ENCODE peak calls at places on chromosomes 13 and 19, in four cellular contexts. One of them, this sample, is unnamed.

GRCh38 chr19:45637890-45638667 is 1.1 kb downstream of the EML2 start:
- DNase-seq in Peyer's patch: no peak
- DNase-seq in B cell: no peak
- DNase-seq in MCF 10A: peak; percentile 73
- DNase-seq in this sample: no peak

GRCh38 chr13:26498524-26499208 is 58.8 kb upstream of the WASF3 start:
- DNase-seq in Peyer's patch: no peak
- DNase-seq in MCF 10A: no peak
- DNase-seq in B cell: no peak
- DNase-seq in this sample: no peak

GRCh38 chr13:99463998-99464397 is 37.3 kb upstream of the TM9SF2 start:
- DNase-seq in Peyer's patch: no peak
- DNase-seq in B cell: no peak
- DNase-seq in MCF 10A: no peak
- DNase-seq in this sample: no peak

GRCh38 chr19:29831041-29831548 is 19.3 kb downstream of the CCNE1 start:
- DNase-seq in Peyer's patch: no peak
- DNase-seq in MCF 10A: peak; percentile 22
- DNase-seq in B cell: no peak
- DNase-seq in this sample: no peak

GRCh38 chr13:27110056-27110746 is 61.4 kb downstream of the USP12 start:
- DNase-seq in Peyer's patch: no peak
- DNase-seq in MCF 10A: no peak
- DNase-seq in B cell: no peak
- DNase-seq in this sample: no peak

GRCh38 chr13:75307370-75307984 is 174.5 kb downstream of the TBC1D4 start:
- DNase-seq in B cell: no peak
- DNase-seq in Peyer's patch: no peak
- DNase-seq in MCF 10A: no peak
- DNase-seq in this sample: no peak

GRCh38 chr13:23637813-23638212 is 67.6 kb downstream of the TNFRSF19 start:
- DNase-seq in B cell: no peak
- DNase-seq in MCF 10A: no peak
- DNase-seq in Peyer's patch: no peak
- DNase-seq in this sample: no peak

GRCh38 chr19:17001603-17002183 is 24.9 kb downstream of the CPAMD8 start:
- DNase-seq in B cell: peak; percentile 65
- DNase-seq in Peyer's patch: peak; percentile 56
- DNase-seq in MCF 10A: no peak
- DNase-seq in this sample: peak; percentile 42

GRCh38 chr19:44113784-44114390 is 688 bp downstream of the ZNF225 start:
- DNase-seq in B cell: no peak
- DNase-seq in MCF 10A: peak; percentile 3
- DNase-seq in Peyer's patch: no peak
- DNase-seq in this sample: no peak

GRCh38 chr13:29905845-29906244 is 55.4 kb upstream of the UBL3 start:
- DNase-seq in MCF 10A: peak; percentile 86
- DNase-seq in Peyer's patch: no peak
- DNase-seq in B cell: no peak
- DNase-seq in this sample: no peak

GRCh38 chr13:50511877-50512332 is 331.6 kb downstream of the DLEU7 start:
- DNase-seq in B cell: peak; percentile 26
- DNase-seq in Peyer's patch: no peak
- DNase-seq in MCF 10A: no peak
- DNase-seq in this sample: no peak

GRCh38 chr13:83618966-83619365 is 263.3 kb downstream of the SLITRK1 start:
- DNase-seq in Peyer's patch: no peak
- DNase-seq in B cell: no peak
- DNase-seq in MCF 10A: peak; percentile 71
- DNase-seq in this sample: no peak

GRCh38 chr13:27965740-27966640 is 3.1 kb downstream of the CDX2 start:
- DNase-seq in Peyer's patch: no peak
- DNase-seq in MCF 10A: no peak
- DNase-seq in B cell: peak; percentile 58
- DNase-seq in this sample: no peak

GRCh38 chr13:59391696-59392095 is 772.0 kb downstream of the DIAPH3 start:
- DNase-seq in B cell: peak; percentile 24
- DNase-seq in Peyer's patch: peak; percentile 49
- DNase-seq in MCF 10A: peak; percentile 75
- DNase-seq in this sample: no peak

GRCh38 chr13:39051157-39051556 is 12.9 kb downstream of the NHLRC3 start:
- DNase-seq in MCF 10A: peak; percentile 45
- DNase-seq in B cell: no peak
- DNase-seq in Peyer's patch: no peak
- DNase-seq in this sample: no peak

GRCh38 chr13:113208424-113209335 is at the start of gene PCID2:
- DNase-seq in B cell: peak; percentile 95
- DNase-seq in Peyer's patch: peak; percentile 89
- DNase-seq in MCF 10A: peak; percentile 90
- DNase-seq in this sample: peak; percentile 93

GRCh38 chr13:32264407-32264806 is 50.8 kb downstream of the ZAR1L start:
- DNase-seq in B cell: no peak
- DNase-seq in MCF 10A: peak; percentile 85
- DNase-seq in Peyer's patch: no peak
- DNase-seq in this sample: no peak

GRCh38 chr19:2083174-2083854 is 12.8 kb downstream of the MOB3A start:
- DNase-seq in MCF 10A: no peak
- DNase-seq in B cell: peak; percentile 70
- DNase-seq in Peyer's patch: peak; percentile 85
- DNase-seq in this sample: peak; percentile 54

GRCh38 chr13:108326318-108326717 is 56.8 kb downstream of the TNFSF13B start:
- DNase-seq in Peyer's patch: no peak
- DNase-seq in B cell: no peak
- DNase-seq in MCF 10A: no peak
- DNase-seq in this sample: no peak

GRCh38 chr13:72696590-72696989 is 30.8 kb downstream of the MZT1 start:
- DNase-seq in MCF 10A: peak; percentile 13
- DNase-seq in Peyer's patch: no peak
- DNase-seq in B cell: no peak
- DNase-seq in this sample: no peak

GRCh38 chr19:18946918-18947317 is 5.9 kb upstream of the HOMER3 start:
- DNase-seq in B cell: peak; percentile 51
- DNase-seq in MCF 10A: no peak
- DNase-seq in Peyer's patch: peak; percentile 51
- DNase-seq in this sample: no peak

GRCh38 chr19:18948075-18948975 is 7.3 kb upstream of the HOMER3 start:
- DNase-seq in MCF 10A: no peak
- DNase-seq in Peyer's patch: no peak
- DNase-seq in B cell: no peak
- DNase-seq in this sample: no peak

GRCh38 chr19:18948976-18949356 is 7.9 kb upstream of the HOMER3 start:
- DNase-seq in B cell: no peak
- DNase-seq in MCF 10A: no peak
- DNase-seq in Peyer's patch: no peak
- DNase-seq in this sample: no peak

GRCh38 chr19:18951721-18952281 is 10.8 kb upstream of the HOMER3 start:
- DNase-seq in B cell: no peak
- DNase-seq in Peyer's patch: no peak
- DNase-seq in MCF 10A: peak; percentile 75
- DNase-seq in this sample: no peak

GRCh38 chr19:18949858-18950257 is 8.8 kb upstream of the HOMER3 start:
- DNase-seq in Peyer's patch: no peak
- DNase-seq in MCF 10A: no peak
- DNase-seq in B cell: no peak
- DNase-seq in this sample: no peak
- TF ChIP-seq CTCF in Peyer's patch: no peak
- TF ChIP-seq CTCF in MCF 10A: no peak
- TF ChIP-seq CTCF in B cell: no peak
- TF ChIP-seq CTCF in this sample: no peak

GRCh38 chr13:63044617-63045016 is 1629.0 kb upstream of the PCDH20 start:
- DNase-seq in MCF 10A: no peak
- DNase-seq in B cell: no peak
- DNase-seq in Peyer's patch: no peak
- DNase-seq in this sample: no peak

GRCh38 chr13:63050287-63050686 is 1634.6 kb upstream of the PCDH20 start:
- DNase-seq in MCF 10A: no peak
- DNase-seq in B cell: no peak
- DNase-seq in Peyer's patch: no peak
- DNase-seq in this sample: no peak

GRCh38 chr13:63048648-63049047 is 1633.0 kb upstream of the PCDH20 start:
- DNase-seq in Peyer's patch: no peak
- DNase-seq in MCF 10A: peak; percentile 14
- DNase-seq in B cell: no peak
- DNase-seq in this sample: no peak
- TF ChIP-seq CTCF in Peyer's patch: no peak
- TF ChIP-seq CTCF in MCF 10A: no peak
- TF ChIP-seq CTCF in B cell: no peak
- TF ChIP-seq CTCF in this sample: no peak

GRCh38 chr19:49430678-49431329 is 5.6 kb downstream of the GFY start:
- DNase-seq in Peyer's patch: no peak
- DNase-seq in MCF 10A: peak; percentile 38
- DNase-seq in B cell: peak; percentile 57
- DNase-seq in this sample: no peak
- TF ChIP-seq CTCF in Peyer's patch: no peak
- TF ChIP-seq CTCF in MCF 10A: peak; percentile 15
- TF ChIP-seq CTCF in B cell: peak; percentile 37
- TF ChIP-seq CTCF in this sample: no peak

GRCh38 chr19:39845621-39846175 is 481 bp downstream of the FBL start:
- DNase-seq in MCF 10A: peak; percentile 34
- DNase-seq in Peyer's patch: no peak
- DNase-seq in B cell: no peak
- DNase-seq in this sample: no peak
- TF ChIP-seq CTCF in MCF 10A: no peak
- TF ChIP-seq CTCF in Peyer's patch: no peak
- TF ChIP-seq CTCF in B cell: no peak
- TF ChIP-seq CTCF in this sample: no peak

GRCh38 chr19:7366701-7367420 is 18.1 kb downstream of the ARHGEF18 start:
- DNase-seq in B cell: no peak
- DNase-seq in Peyer's patch: no peak
- DNase-seq in MCF 10A: peak; percentile 72
- DNase-seq in this sample: no peak
- TF ChIP-seq CTCF in B cell: peak; percentile 54
- TF ChIP-seq CTCF in Peyer's patch: peak; percentile 30
- TF ChIP-seq CTCF in MCF 10A: peak; percentile 27
- TF ChIP-seq CTCF in this sample: peak; percentile 39

GRCh38 chr13:111518161-111518791 is 197.8 kb downstream of the TEX29 start:
- DNase-seq in MCF 10A: no peak
- DNase-seq in B cell: no peak
- DNase-seq in Peyer's patch: no peak
- DNase-seq in this sample: no peak
- TF ChIP-seq CTCF in MCF 10A: no peak
- TF ChIP-seq CTCF in B cell: no peak
- TF ChIP-seq CTCF in Peyer's patch: no peak
- TF ChIP-seq CTCF in this sample: no peak

DNA sequence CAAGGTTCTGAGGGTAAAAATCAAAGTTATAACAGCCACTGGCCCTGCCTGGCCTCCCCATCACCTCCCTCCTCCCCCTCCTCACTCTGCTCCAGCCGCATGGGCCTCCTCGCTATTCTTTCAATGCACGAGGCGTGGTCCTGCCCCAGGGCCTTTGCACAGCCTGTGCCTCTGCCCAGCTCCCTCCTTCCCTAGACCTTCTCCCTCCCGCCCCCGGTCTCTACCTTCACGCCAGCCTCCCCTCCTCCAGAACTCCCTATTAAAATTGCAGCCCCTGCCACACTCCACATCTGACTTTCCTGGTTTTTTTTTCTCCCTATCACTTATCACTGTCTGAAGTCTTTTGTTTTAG is 3.3 kb downstream of the RAX2 start:
- DNase-seq in B cell: no peak
- DNase-seq in Peyer's patch: no peak
- DNase-seq in MCF 10A: no peak
- DNase-seq in this sample: no peak
- TF ChIP-seq CTCF in B cell: no peak
- TF ChIP-seq CTCF in Peyer's patch: no peak
- TF ChIP-seq CTCF in MCF 10A: no peak
- TF ChIP-seq CTCF in this sample: no peak

GRCh38 chr19:49812997-49813861 is at the start of gene FUZ:
- DNase-seq in B cell: peak; percentile 86
- DNase-seq in MCF 10A: peak; percentile 97
- DNase-seq in Peyer's patch: peak; percentile 97
- DNase-seq in this sample: peak; percentile 88
- TF ChIP-seq CTCF in B cell: peak; percentile 23
- TF ChIP-seq CTCF in MCF 10A: no peak
- TF ChIP-seq CTCF in Peyer's patch: no peak
- TF ChIP-seq CTCF in this sample: no peak